ENCODE peak calls at places on chromosomes 1 and 21, in four cellular contexts. T is K562, I is HepG2, C is WTC11. A is an unnamed sample.

GRCh38 chr1:19698181-19698580 is 33.5 kb downstream of the HTR6 start:
- DNase-seq in I (no peak), C (no peak), T (no peak), A (no peak)

GRCh38 chr1:32321712-32322291 is 14.2 kb downstream of the MARCKSL1 start:
- DNase-seq in T (no peak), I (peak; percentile 86), C (no peak), A (peak; percentile 88)

GRCh38 chr1:243549108-243549507 is 293.3 kb downstream of the SDCCAG8 start:
- DNase-seq in C (no peak), T (no peak), I (no peak), A (no peak)

GRCh38 chr1:117673405-117673804 is 67.6 kb downstream of the TENT5C start:
- DNase-seq in T (no peak), C (no peak), I (no peak), A (no peak)

GRCh38 chr1:44655609-44656008 is 18.7 kb downstream of the TMEM53 start:
- DNase-seq in I (peak; percentile 34), C (peak; percentile 62), T (peak; percentile 54), A (peak; percentile 33)

GRCh38 chr1:150661156-150661555 is 31.7 kb upstream of the ENSA start:
- DNase-seq in T (no peak), C (no peak), I (no peak), A (no peak)

GRCh38 chr1:36236302-36236701 is 12.1 kb downstream of the THRAP3 start:
- DNase-seq in C (no peak), T (no peak), I (no peak), A (no peak)

GRCh38 chr1:110309768-110310167 is 29.4 kb upstream of the RBM15 start:
- DNase-seq in I (no peak), T (no peak), C (no peak), A (no peak)

GRCh38 chr1:25170439-25170838 is 61.9 kb downstream of the SYF2 start:
- DNase-seq in T (no peak), C (no peak), I (no peak), A (no peak)

GRCh38 chr21:45326169-45326833 is 38.6 kb upstream of the POFUT2 start:
- DNase-seq in T (no peak), C (no peak), I (no peak), A (no peak)

GRCh38 chr21:25373126-25374082 is 233.9 kb downstream of the MRPL39 start:
- DNase-seq in T (no peak), C (peak; percentile 36), I (no peak), A (no peak)

GRCh38 chr1:61444277-61444676 is 280.7 kb downstream of the TM2D1 start:
- DNase-seq in I (no peak), C (no peak), T (no peak), A (no peak)

GRCh38 chr1:54610048-54610447 is 13.3 kb downstream of the FAM151A start:
- DNase-seq in T (no peak), C (peak; percentile 58), I (no peak), A (no peak)

GRCh38 chr1:96519851-96520281 is 201.7 kb upstream of the PTBP2 start:
- DNase-seq in C (peak; percentile 49), I (no peak), T (no peak), A (no peak)

GRCh38 chr1:114468710-114469468 is 42.1 kb downstream of the TRIM33 start:
- DNase-seq in I (no peak), T (no peak), C (no peak), A (no peak)

GRCh38 chr1:10819198-10819901 is 22.9 kb upstream of the CASZ1 start:
- DNase-seq in I (no peak), C (no peak), T (no peak), A (no peak)

GRCh38 chr1:197862671-197863070 is 39.8 kb upstream of the C1orf53 start:
- DNase-seq in T (no peak), I (no peak), C (no peak), A (no peak)

GRCh38 chr1:32465541-32466002 is 700 bp downstream of the ZBTB8B start:
- DNase-seq in C (no peak), I (no peak), T (no peak), A (no peak)

GRCh38 chr1:200323856-200324400 is 85.9 kb downstream of the ZNF281 start:
- DNase-seq in I (no peak), C (no peak), T (no peak), A (no peak)

GRCh38 chr1:216794541-216795055 is 71.4 kb upstream of the ESRRG start:
- DNase-seq in T (no peak), C (no peak), I (no peak), A (no peak)

GRCh38 chr1:59568158-59568935 is 246.4 kb upstream of the HOOK1 start:
- DNase-seq in C (no peak), I (no peak), T (no peak), A (no peak)

GRCh38 chr1:115506523-115507255 is 135.1 kb upstream of the VANGL1 start:
- DNase-seq in C (no peak), T (no peak), I (no peak), A (no peak)

GRCh38 chr1:170267317-170267716 is 121.6 kb downstream of the NTMT2 start:
- DNase-seq in T (no peak), C (peak; percentile 28), I (no peak), A (no peak)
- TF ChIP-seq NR3C1 in T (no peak), C (no peak), I (no peak), A (no peak)

GRCh38 chr1:50419192-50419906 is 3.9 kb downstream of the DMRTA2 start:
- DNase-seq in C (peak; percentile 54), T (peak; percentile 11), I (no peak), A (no peak)
- TF ChIP-seq NR3C1 in C (no peak), T (no peak), I (no peak), A (no peak)

DNA sequence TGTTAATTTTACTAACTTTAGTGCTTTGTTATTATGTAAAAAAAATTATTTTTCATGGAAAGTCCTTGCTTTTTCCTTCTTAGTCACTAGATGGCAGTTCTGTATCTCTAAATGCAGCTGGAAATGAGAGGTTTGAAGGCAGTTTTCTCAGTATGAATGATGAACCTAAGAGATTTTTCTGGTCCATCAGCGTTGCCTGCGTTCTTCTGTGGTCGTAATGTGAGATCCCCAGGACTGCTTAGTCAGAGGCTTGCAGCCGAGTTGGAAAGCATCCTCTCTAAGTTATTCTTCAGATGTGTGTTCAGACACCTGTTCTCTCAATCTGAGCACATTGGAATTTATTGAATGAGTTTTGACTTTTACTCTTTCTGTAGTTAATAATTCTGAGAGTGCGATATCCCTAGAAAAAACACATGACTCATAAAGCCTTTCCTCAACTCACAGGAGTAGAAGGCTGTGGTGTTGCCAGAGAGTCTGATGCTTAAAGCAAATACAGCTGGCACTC is 99.2 kb downstream of the FMN2 start:
- DNase-seq in T (no peak), C (no peak), I (peak; percentile 2), A (peak; percentile 63)
- TF ChIP-seq NR3C1 in T (no peak), C (no peak), I (no peak), A (no peak)

GRCh38 chr1:178341218-178341956 is 155.4 kb downstream of the CLEC20A start:
- DNase-seq in C (peak; percentile 88), I (no peak), T (no peak), A (no peak)

GRCh38 chr1:178339834-178340233 is 156.9 kb downstream of the CLEC20A start:
- DNase-seq in I (no peak), T (no peak), C (no peak), A (no peak)

GRCh38 chr1:178345821-178346220 is 150.9 kb downstream of the CLEC20A start:
- DNase-seq in T (no peak), I (no peak), C (no peak), A (no peak)

GRCh38 chr1:178345238-178345637 is 151.5 kb downstream of the CLEC20A start:
- DNase-seq in I (peak; percentile 9), T (no peak), C (no peak), A (no peak)

GRCh38 chr1:178344513-178345077 is 152.2 kb downstream of the CLEC20A start:
- DNase-seq in T (no peak), I (peak; percentile 36), C (no peak), A (peak; percentile 17)
- TF ChIP-seq NR3C1 in T (no peak), I (no peak), C (no peak), A (no peak)